ENCODE peak calls at places on chromosome 3, in seven cellular contexts. V, K, H, U, M, Y and J are unnamed samples.

GRCh38 chr3:37904614-37905047 is 43.0 kb downstream of the CTDSPL start:
- DNase-seq in V (no peak), K (no peak), H (peak; percentile 72), U (no peak), M (no peak), Y (no peak), J (no peak)

GRCh38 chr3:110343376-110343775 is 728.2 kb upstream of the NECTIN3 start:
- DNase-seq in V (no peak), K (no peak), H (peak; percentile 64), U (no peak), M (no peak), Y (no peak), J (no peak)

GRCh38 chr3:114709102-114709501 is 415.3 kb downstream of the TIGIT start:
- DNase-seq in V (no peak), K (no peak), H (peak; percentile 75), U (no peak), M (no peak), Y (no peak), J (no peak)

GRCh38 chr3:43405888-43406636 is 119.7 kb downstream of the SNRK start:
- DNase-seq in V (no peak), K (peak; percentile 36), H (peak; percentile 8), U (no peak), M (peak; percentile 62), Y (no peak), J (no peak)

GRCh38 chr3:56404884-56405283 is 63.4 kb downstream of the ERC2 start:
- DNase-seq in V (no peak), K (no peak), H (no peak), U (no peak), M (no peak), Y (no peak), J (no peak)

GRCh38 chr3:175129126-175129525 is 270.0 kb downstream of the NAALADL2 start:
- DNase-seq in V (no peak), K (no peak), H (no peak), U (no peak), M (no peak), Y (no peak), J (no peak)

GRCh38 chr3:141368062-141368924 is at the start of gene ZBTB38:
- DNase-seq in V (no peak), K (no peak), H (peak; percentile 98), U (peak; percentile 37), M (peak; percentile 83), Y (peak; percentile 54), J (peak; percentile 95)

GRCh38 chr3:107404727-107405519 is 27.7 kb downstream of the CCDC54 start:
- DNase-seq in V (no peak), K (no peak), H (peak; percentile 83), U (no peak), M (no peak), Y (no peak), J (no peak)

GRCh38 chr3:124812291-124813265 is 74.6 kb downstream of the ITGB5 start:
- DNase-seq in V (no peak), K (peak; percentile 67), H (peak; percentile 97), U (no peak), M (peak; percentile 30), Y (no peak), J (peak; percentile 83)

GRCh38 chr3:189490337-189490736 is 140.9 kb upstream of the TP63 start:
- DNase-seq in V (no peak), K (no peak), H (no peak), U (no peak), M (no peak), Y (no peak), J (no peak)

GRCh38 chr3:71398157-71398836 is 185.2 kb downstream of the FOXP1 start:
- DNase-seq in V (no peak), K (no peak), H (peak; percentile 17), U (no peak), M (no peak), Y (no peak), J (no peak)

GRCh38 chr3:39038165-39038564 is 13.6 kb downstream of the SCN11A start:
- DNase-seq in V (no peak), K (no peak), H (peak; percentile 21), U (no peak), M (no peak), Y (no peak), J (no peak)

GRCh38 chr3:100525753-100526612 is 33.6 kb downstream of the TMEM45A start:
- DNase-seq in V (no peak), K (no peak), H (peak; percentile 93), U (peak; percentile 30), M (no peak), Y (no peak), J (no peak)

GRCh38 chr3:129116482-129116946 is 5.1 kb downstream of the RAB43 start:
- DNase-seq in V (no peak), K (no peak), H (no peak), U (no peak), M (no peak), Y (no peak), J (no peak)

GRCh38 chr3:171557173-171557572 is 97.0 kb upstream of the TNIK start:
- DNase-seq in V (no peak), K (no peak), H (no peak), U (no peak), M (no peak), Y (no peak), J (no peak)

GRCh38 chr3:23671901-23672589 is 133.7 kb upstream of the UBE2E1 start:
- DNase-seq in V (no peak), K (peak; percentile 33), H (peak; percentile 52), U (no peak), M (peak; percentile 40), Y (no peak), J (no peak)

GRCh38 chr3:72429589-72430362 is 418.5 kb downstream of the SHQ1 start:
- DNase-seq in V (no peak), K (no peak), H (no peak), U (no peak), M (no peak), Y (no peak), J (no peak)

GRCh38 chr3:40267940-40268707 is 41.4 kb upstream of the EIF1B start:
- DNase-seq in V (no peak), K (no peak), H (peak; percentile 69), U (no peak), M (no peak), Y (no peak), J (no peak)

GRCh38 chr3:106830334-106830733 is 546.9 kb upstream of the CCDC54 start:
- DNase-seq in V (no peak), K (no peak), H (no peak), U (no peak), M (no peak), Y (no peak), J (no peak)

GRCh38 chr3:107986505-107986904 is 104.3 kb downstream of the CD47 start:
- DNase-seq in V (no peak), K (no peak), H (no peak), U (no peak), M (no peak), Y (no peak), J (no peak)

GRCh38 chr3:42159706-42160472 is 68.7 kb downstream of the TRAK1 start:
- DNase-seq in V (peak; percentile 49), K (no peak), H (peak; percentile 25), U (no peak), M (no peak), Y (peak; percentile 50), J (no peak)

GRCh38 chr3:30495172-30496124 is 111.0 kb upstream of the TGFBR2 start:
- DNase-seq in V (no peak), K (no peak), H (no peak), U (no peak), M (no peak), Y (no peak), J (no peak)

GRCh38 chr3:9809615-9810356 is at the start of gene TTLL3:
- DNase-seq in V (peak; percentile 88), K (peak; percentile 55), H (peak; percentile 88), U (no peak), M (peak; percentile 62), Y (peak; percentile 43), J (peak; percentile 89)

GRCh38 chr3:161265916-161266571 is 44.9 kb downstream of the NMD3 start:
- DNase-seq in V (no peak), K (no peak), H (peak; percentile 22), U (no peak), M (no peak), Y (no peak), J (no peak)